ENCODE peak calls at places on chromosomes 16 and 17, in eight cellular contexts. One of them, this sample, is unnamed.

GRCh38 chr17:60506312-60506711 is 19.7 kb downstream of the APPBP2 start:
- DNase-seq in AG09319: no peak
- DNase-seq in mucosa of descending colon: no peak
- DNase-seq in OCI-LY7: no peak
- DNase-seq in CD8-positive, alpha-beta T cell: no peak
- DNase-seq in AG09309: peak; percentile 24
- DNase-seq in fibroblast of the aortic adventitia: peak; percentile 55
- DNase-seq in body of pancreas: no peak
- DNase-seq in this sample: no peak

GRCh38 chr17:61662771-61663170 is 71.8 kb upstream of the NACA2 start:
- DNase-seq in AG09319: peak; percentile 7
- DNase-seq in mucosa of descending colon: no peak
- DNase-seq in body of pancreas: no peak
- DNase-seq in CD8-positive, alpha-beta T cell: no peak
- DNase-seq in AG09309: no peak
- DNase-seq in fibroblast of the aortic adventitia: peak; percentile 20
- DNase-seq in OCI-LY7: no peak
- DNase-seq in this sample: no peak

GRCh38 chr16:85426806-85427205 is 186.3 kb upstream of the GSE1 start:
- DNase-seq in fibroblast of the aortic adventitia: no peak
- DNase-seq in AG09319: no peak
- DNase-seq in body of pancreas: no peak
- DNase-seq in OCI-LY7: no peak
- DNase-seq in AG09309: no peak
- DNase-seq in mucosa of descending colon: peak; percentile 2
- DNase-seq in CD8-positive, alpha-beta T cell: no peak
- DNase-seq in this sample: no peak

GRCh38 chr16:89402962-89403361 is 87.4 kb downstream of the ANKRD11 start:
- DNase-seq in body of pancreas: no peak
- DNase-seq in AG09309: no peak
- DNase-seq in CD8-positive, alpha-beta T cell: no peak
- DNase-seq in AG09319: no peak
- DNase-seq in fibroblast of the aortic adventitia: no peak
- DNase-seq in mucosa of descending colon: no peak
- DNase-seq in OCI-LY7: peak; percentile 28
- DNase-seq in this sample: no peak

GRCh38 chr17:38585805-38586529 is 19.8 kb downstream of the SRCIN1 start:
- DNase-seq in OCI-LY7: no peak
- DNase-seq in fibroblast of the aortic adventitia: no peak
- DNase-seq in body of pancreas: no peak
- DNase-seq in mucosa of descending colon: no peak
- DNase-seq in AG09319: no peak
- DNase-seq in CD8-positive, alpha-beta T cell: no peak
- DNase-seq in AG09309: no peak
- DNase-seq in this sample: no peak

GRCh38 chr17:50053654-50053960 is 2.3 kb upstream of the ITGA3 start:
- DNase-seq in AG09319: no peak
- DNase-seq in OCI-LY7: no peak
- DNase-seq in AG09309: no peak
- DNase-seq in fibroblast of the aortic adventitia: no peak
- DNase-seq in CD8-positive, alpha-beta T cell: no peak
- DNase-seq in mucosa of descending colon: no peak
- DNase-seq in body of pancreas: no peak
- DNase-seq in this sample: no peak

GRCh38 chr16:46908540-46909372 is 24.6 kb downstream of the GPT2 start:
- DNase-seq in AG09319: peak; percentile 16
- DNase-seq in mucosa of descending colon: peak; percentile 66
- DNase-seq in CD8-positive, alpha-beta T cell: peak; percentile 46
- DNase-seq in AG09309: peak; percentile 2
- DNase-seq in OCI-LY7: peak; percentile 79
- DNase-seq in body of pancreas: peak; percentile 51
- DNase-seq in fibroblast of the aortic adventitia: peak; percentile 73
- DNase-seq in this sample: peak; percentile 37

GRCh38 chr16:88927661-88928060 is 49.3 kb downstream of the CBFA2T3 start:
- DNase-seq in mucosa of descending colon: no peak
- DNase-seq in CD8-positive, alpha-beta T cell: no peak
- DNase-seq in AG09309: no peak
- DNase-seq in body of pancreas: no peak
- DNase-seq in AG09319: no peak
- DNase-seq in OCI-LY7: no peak
- DNase-seq in fibroblast of the aortic adventitia: no peak
- DNase-seq in this sample: no peak

GRCh38 chr16:86509759-86510464 is 415 bp upstream of the FOXF1 start:
- DNase-seq in fibroblast of the aortic adventitia: peak; percentile 80
- DNase-seq in AG09319: peak; percentile 90
- DNase-seq in mucosa of descending colon: peak; percentile 49
- DNase-seq in AG09309: no peak
- DNase-seq in CD8-positive, alpha-beta T cell: no peak
- DNase-seq in body of pancreas: peak; percentile 17
- DNase-seq in OCI-LY7: no peak
- DNase-seq in this sample: no peak

GRCh38 chr16:54067317-54068065 is 219.1 kb downstream of the IRX3 start:
- DNase-seq in mucosa of descending colon: no peak
- DNase-seq in AG09309: no peak
- DNase-seq in CD8-positive, alpha-beta T cell: no peak
- DNase-seq in body of pancreas: no peak
- DNase-seq in fibroblast of the aortic adventitia: no peak
- DNase-seq in OCI-LY7: no peak
- DNase-seq in AG09319: no peak
- DNase-seq in this sample: peak; percentile 10

GRCh38 chr16:27766166-27766925 is 216.4 kb downstream of the KATNIP start:
- DNase-seq in OCI-LY7: no peak
- DNase-seq in AG09309: no peak
- DNase-seq in body of pancreas: no peak
- DNase-seq in mucosa of descending colon: no peak
- DNase-seq in CD8-positive, alpha-beta T cell: no peak
- DNase-seq in fibroblast of the aortic adventitia: no peak
- DNase-seq in AG09319: no peak
- DNase-seq in this sample: no peak

GRCh38 chr16:2350500-2350899 is 10.0 kb upstream of the ABCA3 start:
- DNase-seq in mucosa of descending colon: no peak
- DNase-seq in CD8-positive, alpha-beta T cell: no peak
- DNase-seq in body of pancreas: no peak
- DNase-seq in fibroblast of the aortic adventitia: peak; percentile 51
- DNase-seq in AG09319: no peak
- DNase-seq in OCI-LY7: no peak
- DNase-seq in AG09309: no peak
- DNase-seq in this sample: no peak

GRCh38 chr16:50609049-50609832 is 61.0 kb downstream of the NKD1 start:
- DNase-seq in fibroblast of the aortic adventitia: no peak
- DNase-seq in AG09309: no peak
- DNase-seq in OCI-LY7: no peak
- DNase-seq in AG09319: no peak
- DNase-seq in mucosa of descending colon: no peak
- DNase-seq in CD8-positive, alpha-beta T cell: no peak
- DNase-seq in body of pancreas: peak; percentile 21
- DNase-seq in this sample: no peak

GRCh38 chr17:50469005-50469605 is 425 bp upstream of the CHAD start:
- DNase-seq in CD8-positive, alpha-beta T cell: no peak
- DNase-seq in AG09319: no peak
- DNase-seq in AG09309: no peak
- DNase-seq in OCI-LY7: no peak
- DNase-seq in mucosa of descending colon: peak; percentile 23
- DNase-seq in body of pancreas: no peak
- DNase-seq in fibroblast of the aortic adventitia: no peak
- DNase-seq in this sample: peak; percentile 45

GRCh38 chr17:74018116-74018515 is 185.4 kb upstream of the RPL38 start:
- DNase-seq in fibroblast of the aortic adventitia: no peak
- DNase-seq in body of pancreas: no peak
- DNase-seq in CD8-positive, alpha-beta T cell: no peak
- DNase-seq in mucosa of descending colon: no peak
- DNase-seq in AG09309: no peak
- DNase-seq in AG09319: no peak
- DNase-seq in OCI-LY7: no peak
- DNase-seq in this sample: no peak

GRCh38 chr16:83842755-83843507 is 35.2 kb downstream of the HSBP1 start:
- DNase-seq in mucosa of descending colon: no peak
- DNase-seq in OCI-LY7: peak; percentile 83
- DNase-seq in AG09309: no peak
- DNase-seq in fibroblast of the aortic adventitia: no peak
- DNase-seq in body of pancreas: no peak
- DNase-seq in CD8-positive, alpha-beta T cell: no peak
- DNase-seq in AG09319: no peak
- DNase-seq in this sample: no peak

GRCh38 chr17:60087882-60088669 is 9.4 kb upstream of the HEATR6 start:
- DNase-seq in CD8-positive, alpha-beta T cell: no peak
- DNase-seq in OCI-LY7: no peak
- DNase-seq in mucosa of descending colon: peak; percentile 30
- DNase-seq in fibroblast of the aortic adventitia: peak; percentile 89
- DNase-seq in AG09309: no peak
- DNase-seq in AG09319: no peak
- DNase-seq in body of pancreas: peak; percentile 71
- DNase-seq in this sample: no peak

GRCh38 chr17:64638552-64639198 is 23.4 kb downstream of the SMURF2 start:
- DNase-seq in CD8-positive, alpha-beta T cell: no peak
- DNase-seq in AG09319: no peak
- DNase-seq in mucosa of descending colon: no peak
- DNase-seq in AG09309: no peak
- DNase-seq in OCI-LY7: no peak
- DNase-seq in fibroblast of the aortic adventitia: no peak
- DNase-seq in body of pancreas: no peak
- DNase-seq in this sample: no peak

GRCh38 chr17:64635647-64636305 is 26.3 kb downstream of the SMURF2 start:
- DNase-seq in fibroblast of the aortic adventitia: peak; percentile 92
- DNase-seq in body of pancreas: no peak
- DNase-seq in CD8-positive, alpha-beta T cell: no peak
- DNase-seq in AG09319: peak; percentile 56
- DNase-seq in mucosa of descending colon: no peak
- DNase-seq in OCI-LY7: no peak
- DNase-seq in AG09309: peak; percentile 50
- DNase-seq in this sample: no peak

GRCh38 chr17:64641499-64641898 is 20.6 kb downstream of the SMURF2 start:
- DNase-seq in AG09319: peak; percentile 78
- DNase-seq in CD8-positive, alpha-beta T cell: no peak
- DNase-seq in fibroblast of the aortic adventitia: peak; percentile 91
- DNase-seq in OCI-LY7: no peak
- DNase-seq in AG09309: peak; percentile 86
- DNase-seq in body of pancreas: peak; percentile 60
- DNase-seq in mucosa of descending colon: peak; percentile 27
- DNase-seq in this sample: no peak
- TF ChIP-seq CTCF in AG09319: no peak
- TF ChIP-seq CTCF in CD8-positive, alpha-beta T cell: no peak
- TF ChIP-seq CTCF in fibroblast of the aortic adventitia: peak; percentile 7
- TF ChIP-seq CTCF in OCI-LY7: no peak
- TF ChIP-seq CTCF in AG09309: no peak
- TF ChIP-seq CTCF in body of pancreas: no peak
- TF ChIP-seq CTCF in mucosa of descending colon: no peak
- TF ChIP-seq CTCF in this sample: no peak

DNA sequence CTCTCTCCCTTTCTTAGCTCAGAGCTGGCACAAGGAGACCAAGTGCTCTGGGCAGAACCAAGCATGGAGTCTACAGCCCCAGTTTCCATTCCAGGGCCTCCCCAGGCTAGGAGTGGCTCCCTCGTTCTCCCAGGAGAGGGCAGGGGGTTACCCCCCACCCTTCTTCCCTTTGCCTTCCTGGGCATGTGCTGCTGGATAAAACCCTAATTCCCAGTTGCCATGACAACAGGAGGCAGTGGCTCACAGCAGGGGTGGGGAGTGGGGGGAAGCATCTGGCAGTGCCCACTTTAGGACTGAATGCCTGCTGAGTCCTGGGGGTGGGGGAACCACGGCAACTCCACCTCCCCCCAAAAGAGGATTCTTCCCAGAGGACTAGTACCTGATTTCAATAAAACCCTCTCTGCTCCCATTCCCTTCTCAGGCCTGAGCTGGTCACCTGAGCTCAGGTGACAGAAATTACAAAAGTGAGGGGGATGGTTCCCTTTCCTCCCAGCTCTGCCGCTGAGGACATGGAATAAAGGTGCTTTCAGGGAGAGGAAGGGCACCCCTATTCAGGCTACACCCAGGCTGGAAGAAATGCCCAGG is 1.8 kb downstream of the MPP2 start:
- DNase-seq in fibroblast of the aortic adventitia: no peak
- DNase-seq in body of pancreas: no peak
- DNase-seq in AG09309: no peak
- DNase-seq in OCI-LY7: no peak
- DNase-seq in AG09319: no peak
- DNase-seq in CD8-positive, alpha-beta T cell: no peak
- DNase-seq in mucosa of descending colon: no peak
- DNase-seq in this sample: peak; percentile 52
- TF ChIP-seq CTCF in fibroblast of the aortic adventitia: no peak
- TF ChIP-seq CTCF in body of pancreas: no peak
- TF ChIP-seq CTCF in AG09309: no peak
- TF ChIP-seq CTCF in OCI-LY7: no peak
- TF ChIP-seq CTCF in AG09319: no peak
- TF ChIP-seq CTCF in CD8-positive, alpha-beta T cell: no peak
- TF ChIP-seq CTCF in mucosa of descending colon: no peak
- TF ChIP-seq CTCF in this sample: no peak

DNA sequence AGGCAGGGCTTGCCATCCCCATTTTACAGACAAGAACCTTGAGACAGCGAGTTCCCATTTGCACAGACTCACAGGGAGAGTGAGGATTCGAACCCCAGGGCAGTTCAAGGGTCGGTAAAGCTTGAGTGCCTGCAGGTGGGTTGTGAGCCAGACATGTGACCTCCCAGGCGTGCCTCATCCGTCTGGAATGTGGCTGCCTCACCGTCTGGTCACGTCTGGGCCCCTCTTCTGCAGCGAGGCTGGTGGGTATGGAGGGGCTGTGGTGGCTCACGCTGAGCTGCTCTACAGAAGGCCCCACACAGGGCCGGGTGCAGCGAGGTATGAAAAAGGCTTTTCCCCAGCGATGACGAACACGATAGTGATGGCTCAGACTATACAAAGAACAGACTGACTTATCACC is 35.8 kb upstream of the LHX1 start:
- DNase-seq in CD8-positive, alpha-beta T cell: no peak
- DNase-seq in body of pancreas: no peak
- DNase-seq in fibroblast of the aortic adventitia: peak; percentile 30
- DNase-seq in OCI-LY7: no peak
- DNase-seq in AG09309: no peak
- DNase-seq in mucosa of descending colon: no peak
- DNase-seq in AG09319: no peak
- DNase-seq in this sample: no peak
- TF ChIP-seq CTCF in CD8-positive, alpha-beta T cell: no peak
- TF ChIP-seq CTCF in body of pancreas: no peak
- TF ChIP-seq CTCF in fibroblast of the aortic adventitia: no peak
- TF ChIP-seq CTCF in OCI-LY7: no peak
- TF ChIP-seq CTCF in AG09309: no peak
- TF ChIP-seq CTCF in mucosa of descending colon: no peak
- TF ChIP-seq CTCF in AG09319: no peak
- TF ChIP-seq CTCF in this sample: no peak

DNA sequence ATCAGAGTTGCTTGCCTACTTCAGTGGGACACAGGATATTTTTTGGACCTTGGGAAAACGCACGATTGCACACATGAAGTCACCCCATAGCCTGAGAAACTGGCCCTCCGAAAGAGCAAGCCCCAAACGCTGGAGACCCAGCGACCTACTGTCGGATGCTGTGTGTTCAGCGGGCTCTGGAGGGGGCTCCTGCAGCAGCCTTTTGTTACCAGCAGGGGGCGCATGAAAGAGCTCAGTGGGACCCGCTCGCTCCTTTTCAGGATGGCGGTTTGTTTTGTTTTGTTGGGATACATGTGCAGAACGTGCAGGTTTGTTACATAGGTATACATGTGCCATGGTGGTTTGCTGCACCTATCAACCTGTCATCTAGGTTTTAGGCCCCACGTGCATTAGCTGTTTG is 28.4 kb downstream of the MYH3 start:
- DNase-seq in AG09319: no peak
- DNase-seq in CD8-positive, alpha-beta T cell: no peak
- DNase-seq in AG09309: no peak
- DNase-seq in body of pancreas: no peak
- DNase-seq in OCI-LY7: no peak
- DNase-seq in mucosa of descending colon: no peak
- DNase-seq in fibroblast of the aortic adventitia: no peak
- DNase-seq in this sample: no peak
- TF ChIP-seq CTCF in AG09319: peak; percentile 27
- TF ChIP-seq CTCF in CD8-positive, alpha-beta T cell: no peak
- TF ChIP-seq CTCF in AG09309: peak; percentile 42
- TF ChIP-seq CTCF in body of pancreas: no peak
- TF ChIP-seq CTCF in OCI-LY7: peak; percentile 63
- TF ChIP-seq CTCF in mucosa of descending colon: no peak
- TF ChIP-seq CTCF in fibroblast of the aortic adventitia: peak; percentile 41
- TF ChIP-seq CTCF in this sample: no peak

GRCh38 chr16:22813223-22813945 is 578 bp upstream of the HS3ST2 start:
- DNase-seq in OCI-LY7: no peak
- DNase-seq in mucosa of descending colon: peak; percentile 48
- DNase-seq in AG09319: no peak
- DNase-seq in body of pancreas: peak; percentile 7
- DNase-seq in CD8-positive, alpha-beta T cell: no peak
- DNase-seq in fibroblast of the aortic adventitia: peak; percentile 11
- DNase-seq in AG09309: no peak
- DNase-seq in this sample: no peak
- TF ChIP-seq CTCF in OCI-LY7: no peak
- TF ChIP-seq CTCF in mucosa of descending colon: no peak
- TF ChIP-seq CTCF in AG09319: peak; percentile 66
- TF ChIP-seq CTCF in body of pancreas: no peak
- TF ChIP-seq CTCF in CD8-positive, alpha-beta T cell: no peak
- TF ChIP-seq CTCF in fibroblast of the aortic adventitia: peak; percentile 55
- TF ChIP-seq CTCF in AG09309: peak; percentile 94
- TF ChIP-seq CTCF in this sample: peak; percentile 47

This sample was measured in D721Med.